ENCODE peak calls at places on chromosomes 6 and 20, in nine cellular contexts. A is tibial nerve; N is CD4-positive, CD25-positive, alpha-beta regulatory T cell; F is psoas muscle; G is heart left ventricle; E is cardiac muscle cell; W is upper lobe of right lung; D is testis; Q is transverse colon. H is an unnamed sample. For H3K4me1, the result is how much of the 10 kb centered on the place peaks cover.

GRCh38 chr20:57053798-57054552 is 212.5 kb downstream of the BMP7 start:
- DNase-seq in Q (no peak), G (no peak), D (no peak), E (no peak), N (no peak), W (peak), F (no peak), A (no peak), H (no peak)

GRCh38 chr6:20853828-20854227 is 319.6 kb downstream of the CDKAL1 start:
- DNase-seq in N (no peak), W (no peak), Q (no peak), D (no peak), F (no peak), A (no peak), G (no peak), E (no peak), H (no peak)

GRCh38 chr6:69825904-69826303 is 29.1 kb upstream of the LMBRD1 start:
- DNase-seq in A (no peak), Q (no peak), F (no peak), E (peak), D (no peak), G (no peak), W (no peak), N (no peak), H (no peak)

GRCh38 chr6:141562181-141562800 is 570.4 kb upstream of the GJE1 start:
- DNase-seq in E (peak), N (no peak), W (peak), F (peak), A (no peak), Q (peak), G (peak), D (peak), H (peak)

GRCh38 chr6:11770546-11771466 is 7.8 kb downstream of the ADTRP start:
- DNase-seq in N (no peak), W (peak), E (peak), F (peak), G (peak), D (peak), Q (peak), A (peak), H (no peak)

GRCh38 chr6:149190228-149190831 is 127.2 kb upstream of the TAB2 start:
- DNase-seq in Q (peak), N (peak), W (no peak), E (peak), D (peak), G (peak), F (peak), A (peak), H (peak)

GRCh38 chr6:86888311-86888710 is 49.0 kb upstream of the HTR1E start:
- DNase-seq in D (no peak), N (no peak), Q (no peak), G (no peak), W (no peak), A (no peak), E (no peak), F (no peak), H (no peak)

GRCh38 chr6:79385893-79386292 is 151.3 kb downstream of the LCA5 start:
- DNase-seq in N (no peak), G (no peak), Q (no peak), F (no peak), W (no peak), E (peak), A (no peak), D (no peak), H (no peak)

GRCh38 chr20:59125909-59126308 is 37.7 kb upstream of the ZNF831 start:
- DNase-seq in D (peak), G (no peak), W (no peak), A (no peak), N (no peak), F (no peak), E (no peak), Q (no peak), H (no peak)

GRCh38 chr6:169188051-169188863 is 65.4 kb downstream of the THBS2 start:
- DNase-seq in E (peak), D (no peak), Q (no peak), W (no peak), G (no peak), N (no peak), F (no peak), A (no peak), H (no peak)

GRCh38 chr20:675453-676314 is at the start of gene SCRT2:
- DNase-seq in F (peak), Q (peak), W (peak), G (peak), D (peak), E (peak), A (peak), N (peak), H (peak)

DNA sequence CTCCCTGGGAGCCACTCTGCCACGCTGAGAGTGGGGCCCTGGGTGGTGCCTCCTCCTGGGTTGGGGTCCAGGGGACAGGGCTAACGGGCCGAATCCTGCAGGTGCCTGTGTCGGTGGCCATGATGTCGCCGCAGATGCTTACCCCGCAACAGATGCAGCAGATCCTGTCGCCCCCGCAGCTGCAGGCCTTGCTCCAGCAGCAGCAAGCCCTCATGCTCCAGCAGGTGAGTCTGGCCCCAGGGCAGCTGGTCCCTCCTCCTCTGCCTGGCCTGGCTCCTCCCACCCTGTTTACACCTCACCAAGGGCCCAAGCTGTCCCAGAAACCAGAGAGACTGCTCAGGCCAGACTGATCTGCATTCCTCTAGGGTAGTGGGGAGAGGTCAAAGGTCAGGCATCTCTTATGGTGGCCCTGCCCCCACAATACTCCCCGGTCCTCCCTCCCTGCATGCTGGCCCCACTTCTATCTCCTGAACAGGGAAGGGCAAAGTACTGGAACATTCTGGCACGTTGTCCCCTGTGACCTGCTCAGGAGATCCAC is 38.6 kb downstream of the FOXP4 start:
- DNase-seq in Q (peak), E (no peak), G (no peak), N (no peak), W (no peak), F (no peak), A (no peak), D (no peak), H (no peak)
- H3K4me1 ChIP-seq in Q (under half), E (under half), G (under half), N (under half), W (under half), F (under half), A (under half), D (under half), H (under half)

DNA sequence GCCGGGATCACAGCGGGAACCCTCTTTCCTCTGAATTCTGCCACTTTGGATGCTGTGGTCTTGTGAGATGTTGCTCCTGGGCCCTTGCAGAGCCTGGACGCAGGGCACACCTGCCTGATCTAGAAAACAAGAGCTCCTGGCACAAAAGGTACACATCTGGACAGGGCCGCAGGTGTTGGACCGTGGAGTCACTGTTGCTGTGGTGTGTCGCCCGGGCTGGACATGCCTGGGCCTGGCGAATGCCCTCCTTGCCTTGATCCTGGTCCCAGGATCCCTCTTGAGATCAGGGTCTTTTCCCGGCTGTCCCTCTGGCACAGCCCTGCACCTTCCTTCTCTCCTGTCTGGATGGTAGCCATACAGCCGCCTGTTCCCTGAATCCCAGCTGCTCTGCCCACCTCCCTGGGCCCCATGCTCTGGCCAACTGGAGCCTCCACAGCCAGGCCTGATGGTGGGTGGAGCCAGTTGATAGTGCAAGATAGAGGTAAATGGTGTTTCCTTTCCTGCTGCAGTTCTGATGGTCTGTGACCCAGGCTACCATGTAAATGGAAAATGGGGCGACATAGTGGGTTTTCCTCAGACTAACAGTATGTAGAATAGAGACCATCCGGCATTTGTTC is 5.0 kb downstream of the FOXP4 start:
- DNase-seq in F (no peak), D (no peak), A (no peak), W (no peak), Q (no peak), E (no peak), G (no peak), N (no peak), H (no peak)
- H3K27ac ChIP-seq in F (no peak), D (no peak), A (no peak), W (no peak), Q (no peak), E (no peak), G (no peak), N (no peak), H (no peak)

GRCh38 chr20:60298647-60299046 is 340.4 kb downstream of the CDH26 start:
- DNase-seq in D (no peak), G (no peak), E (no peak), A (no peak), F (no peak), N (no peak), W (no peak), Q (no peak), H (no peak)
- H3K4me3 ChIP-seq in D (no peak), G (no peak), E (no peak), A (no peak), F (no peak), N (no peak), W (no peak), Q (no peak), H (no peak)

GRCh38 chr6:111865049-111865585 is 8.1 kb downstream of the FYN start:
- DNase-seq in E (no peak), G (no peak), W (no peak), N (no peak), D (no peak), F (no peak), Q (no peak), A (no peak), H (no peak)
- H3K4me1 ChIP-seq in E (under half), G (under half), W (under half), N (half or more), D (under half), F (under half), Q (under half), A (half or more), H (half or more)

GRCh38 chr6:19551611-19552010 is 285.6 kb upstream of the ID4 start:
- DNase-seq in N (no peak), F (no peak), A (no peak), G (no peak), E (no peak), D (no peak), W (no peak), Q (no peak), H (no peak)
- H3K27ac ChIP-seq in N (no peak), F (no peak), A (no peak), G (no peak), E (no peak), D (no peak), W (no peak), Q (no peak), H (no peak)

GRCh38 chr6:33578164-33578563 is 1.9 kb downstream of the BAK1 start:
- DNase-seq in Q (no peak), N (no peak), F (no peak), D (no peak), E (no peak), G (no peak), W (no peak), A (no peak), H (no peak)
- H3K4me3 ChIP-seq in Q (no peak), N (peak), F (peak), D (no peak), E (no peak), G (peak), W (peak), A (no peak), H (peak)

H was measured in CD4-positive, alpha-beta memory T cell.